ENCODE peak calls at places on chromosomes 2 and 18, in five cellular contexts. One of them, this sample, is unnamed.

GRCh38 chr2:64018715-64019082 is 529 bp downstream of the VPS54 start:
- DNase-seq in K562: peak; percentile 60
- DNase-seq in HepG2: no peak
- DNase-seq in HCT116: no peak
- DNase-seq in SK-N-SH: no peak
- DNase-seq in this sample: no peak

GRCh38 chr2:26702025-26702424 is 9.5 kb downstream of the KCNK3 start:
- DNase-seq in K562: no peak
- DNase-seq in SK-N-SH: peak; percentile 88
- DNase-seq in HepG2: no peak
- DNase-seq in HCT116: no peak
- DNase-seq in this sample: no peak

GRCh38 chr18:5296706-5297320 is 1.3 kb upstream of the ZBTB14 start:
- DNase-seq in HCT116: peak; percentile 55
- DNase-seq in HepG2: peak; percentile 43
- DNase-seq in SK-N-SH: peak; percentile 72
- DNase-seq in K562: peak; percentile 62
- DNase-seq in this sample: no peak

GRCh38 chr2:203685789-203686433 is 20.5 kb upstream of the CD28 start:
- DNase-seq in HepG2: no peak
- DNase-seq in HCT116: no peak
- DNase-seq in SK-N-SH: no peak
- DNase-seq in K562: no peak
- DNase-seq in this sample: no peak

GRCh38 chr2:239454507-239454906 is 53.7 kb upstream of the HDAC4 start:
- DNase-seq in HepG2: no peak
- DNase-seq in SK-N-SH: no peak
- DNase-seq in K562: no peak
- DNase-seq in HCT116: no peak
- DNase-seq in this sample: no peak

GRCh38 chr2:20551231-20551944 is 99.5 kb downstream of the HS1BP3 start:
- DNase-seq in HCT116: no peak
- DNase-seq in SK-N-SH: peak; percentile 80
- DNase-seq in HepG2: no peak
- DNase-seq in K562: no peak
- DNase-seq in this sample: no peak

GRCh38 chr2:111703759-111704158 is 180.2 kb downstream of the ANAPC1 start:
- DNase-seq in K562: no peak
- DNase-seq in HCT116: no peak
- DNase-seq in SK-N-SH: no peak
- DNase-seq in HepG2: no peak
- DNase-seq in this sample: no peak

GRCh38 chr2:74286725-74287124 is 56.5 kb downstream of the SLC4A5 start:
- DNase-seq in HepG2: no peak
- DNase-seq in K562: no peak
- DNase-seq in HCT116: no peak
- DNase-seq in SK-N-SH: no peak
- DNase-seq in this sample: no peak

GRCh38 chr2:20590704-20591515 is 60.0 kb downstream of the HS1BP3 start:
- DNase-seq in HepG2: no peak
- DNase-seq in HCT116: no peak
- DNase-seq in SK-N-SH: peak; percentile 57
- DNase-seq in K562: no peak
- DNase-seq in this sample: no peak

GRCh38 chr2:40346535-40347354 is 105.1 kb downstream of the SLC8A1 start:
- DNase-seq in K562: no peak
- DNase-seq in HepG2: no peak
- DNase-seq in HCT116: no peak
- DNase-seq in SK-N-SH: no peak
- DNase-seq in this sample: peak; percentile 5

GRCh38 chr18:76619342-76620315 is 124.6 kb upstream of the ZNF516 start:
- DNase-seq in HCT116: no peak
- DNase-seq in SK-N-SH: no peak
- DNase-seq in HepG2: no peak
- DNase-seq in K562: no peak
- DNase-seq in this sample: no peak

GRCh38 chr2:62570861-62571698 is 65.1 kb upstream of the TMEM17 start:
- DNase-seq in HCT116: no peak
- DNase-seq in K562: no peak
- DNase-seq in HepG2: no peak
- DNase-seq in SK-N-SH: no peak
- DNase-seq in this sample: no peak

GRCh38 chr18:79413426-79413825 is 17.7 kb downstream of the NFATC1 start:
- DNase-seq in HepG2: no peak
- DNase-seq in HCT116: no peak
- DNase-seq in SK-N-SH: no peak
- DNase-seq in K562: no peak
- DNase-seq in this sample: no peak

GRCh38 chr2:240602266-240603050 is 15.9 kb downstream of the CAPN10 start:
- DNase-seq in SK-N-SH: no peak
- DNase-seq in HCT116: no peak
- DNase-seq in K562: no peak
- DNase-seq in HepG2: no peak
- DNase-seq in this sample: no peak

GRCh38 chr2:101116348-101116747 is 34.8 kb downstream of the TBC1D8 start:
- DNase-seq in K562: no peak
- DNase-seq in HCT116: no peak
- DNase-seq in SK-N-SH: no peak
- DNase-seq in HepG2: no peak
- DNase-seq in this sample: no peak

GRCh38 chr2:143732076-143732475 is 602.9 kb downstream of the ARHGAP15 start:
- DNase-seq in HepG2: no peak
- DNase-seq in K562: no peak
- DNase-seq in HCT116: no peak
- DNase-seq in SK-N-SH: no peak
- DNase-seq in this sample: no peak

GRCh38 chr2:3563521-3563976 is 5.4 kb upstream of the RNASEH1 start:
- DNase-seq in HepG2: no peak
- DNase-seq in HCT116: no peak
- DNase-seq in SK-N-SH: no peak
- DNase-seq in K562: no peak
- DNase-seq in this sample: peak; percentile 62

GRCh38 chr18:35289293-35290069 is 548 bp downstream of the ZSCAN30 start:
- DNase-seq in SK-N-SH: peak; percentile 30
- DNase-seq in K562: peak; percentile 17
- DNase-seq in HCT116: no peak
- DNase-seq in HepG2: peak; percentile 4
- DNase-seq in this sample: no peak

GRCh38 chr2:37232131-37232933 is 874 bp downstream of the NDUFAF7 start:
- DNase-seq in K562: peak; percentile 15
- DNase-seq in HCT116: no peak
- DNase-seq in HepG2: peak; percentile 12
- DNase-seq in SK-N-SH: peak; percentile 64
- DNase-seq in this sample: no peak

GRCh38 chr2:44495544-44495943 is 133.8 kb downstream of the CAMKMT start:
- DNase-seq in HCT116: no peak
- DNase-seq in HepG2: no peak
- DNase-seq in SK-N-SH: no peak
- DNase-seq in K562: no peak
- DNase-seq in this sample: no peak

GRCh38 chr2:212538156-212539144 is at the start of gene ERBB4:
- DNase-seq in K562: no peak
- DNase-seq in HCT116: no peak
- DNase-seq in SK-N-SH: peak; percentile 51
- DNase-seq in HepG2: no peak
- DNase-seq in this sample: no peak

GRCh38 chr2:197869501-197870111 is 65.2 kb downstream of the PLCL1 start:
- DNase-seq in K562: no peak
- DNase-seq in HCT116: no peak
- DNase-seq in HepG2: no peak
- DNase-seq in SK-N-SH: peak; percentile 5
- DNase-seq in this sample: no peak

GRCh38 chr2:230537531-230537976 is 121.6 kb downstream of the SP100 start:
- DNase-seq in SK-N-SH: no peak
- DNase-seq in HCT116: no peak
- DNase-seq in K562: no peak
- DNase-seq in HepG2: no peak
- DNase-seq in this sample: peak; percentile 71

GRCh38 chr2:172098287-172098649 is 4.4 kb downstream of the DLX2 start:
- DNase-seq in K562: no peak
- DNase-seq in SK-N-SH: peak; percentile 16
- DNase-seq in HCT116: no peak
- DNase-seq in HepG2: no peak
- DNase-seq in this sample: no peak

DNA sequence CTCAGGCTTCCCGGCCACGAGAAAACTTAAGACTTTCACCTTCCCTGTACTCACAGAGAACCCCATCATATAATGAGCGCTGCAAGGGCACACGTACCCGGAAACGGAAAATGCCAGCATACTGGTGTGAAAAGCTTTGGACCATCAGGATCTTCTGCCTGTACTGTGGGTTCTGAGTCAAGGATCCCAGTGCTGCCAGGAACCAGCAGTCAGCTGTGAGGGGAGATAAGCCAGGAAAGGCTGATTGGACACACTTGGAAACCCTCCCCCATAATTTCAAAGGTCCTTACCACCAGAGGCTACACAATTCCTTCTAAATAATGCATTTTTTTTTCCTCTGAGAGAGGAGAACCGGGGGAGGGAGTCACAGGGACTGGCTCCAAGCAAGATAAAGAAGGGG is 31.4 kb downstream of the CAPN13 start:
- DNase-seq in K562: no peak
- DNase-seq in HepG2: no peak
- DNase-seq in HCT116: no peak
- DNase-seq in SK-N-SH: peak; percentile 52
- DNase-seq in this sample: no peak
- TF ChIP-seq ZBTB33 in K562: no peak
- TF ChIP-seq ZBTB33 in HepG2: no peak
- TF ChIP-seq ZBTB33 in HCT116: no peak
- TF ChIP-seq ZBTB33 in SK-N-SH: no peak
- TF ChIP-seq ZBTB33 in this sample: no peak

DNA sequence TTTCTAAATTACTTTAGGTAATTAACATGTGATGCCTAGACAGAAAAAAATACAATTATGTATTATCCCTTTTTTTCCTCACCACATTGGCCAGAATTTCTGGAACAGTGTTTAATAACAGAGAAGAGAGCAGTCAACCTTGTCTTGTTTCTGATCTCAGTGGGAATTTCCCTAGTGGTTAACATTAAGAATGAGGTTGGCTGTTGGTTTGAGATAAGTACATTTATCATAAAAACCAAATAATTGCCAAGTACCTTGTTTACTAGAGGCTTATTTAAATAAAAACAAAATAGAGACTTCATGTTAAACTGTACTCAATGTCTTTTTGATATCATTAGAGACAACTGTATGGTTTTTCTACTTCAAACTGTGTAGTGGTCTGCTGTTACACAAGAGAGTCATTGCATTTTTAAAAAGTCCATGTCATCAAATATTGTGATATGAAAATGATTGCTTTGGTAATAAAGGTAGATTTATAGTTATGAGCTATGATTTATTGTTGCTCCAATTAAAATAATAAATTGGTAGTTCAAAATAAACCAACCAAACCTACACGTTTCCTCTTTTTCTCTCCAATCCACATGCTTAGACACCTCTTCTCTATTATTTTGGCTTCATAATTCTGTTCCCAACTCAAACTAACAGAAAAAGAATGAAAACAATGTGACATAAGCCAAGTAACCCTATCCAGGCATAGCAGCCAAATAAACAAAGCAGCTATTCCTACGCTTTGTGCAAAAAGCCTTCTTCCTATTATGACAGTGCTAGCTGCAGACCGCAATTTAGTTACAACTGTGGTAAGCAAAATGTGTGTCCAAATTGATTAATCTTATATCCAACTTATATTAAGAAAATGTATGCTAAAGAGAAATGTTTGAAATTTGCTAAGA is 20.9 kb upstream of the TANK start:
- DNase-seq in K562: no peak
- DNase-seq in HepG2: no peak
- DNase-seq in HCT116: no peak
- DNase-seq in SK-N-SH: no peak
- DNase-seq in this sample: no peak
- H3K4me1 ChIP-seq in K562: no peaks in the 10 kb centered on the region
- H3K4me1 ChIP-seq in HepG2: peaks cover 21% of the 10 kb centered on the region
- H3K4me1 ChIP-seq in HCT116: peaks cover 40% of the 10 kb centered on the region
- H3K4me1 ChIP-seq in SK-N-SH: peaks cover 7% of the 10 kb centered on the region
- H3K4me1 ChIP-seq in this sample: no peaks in the 10 kb centered on the region

GRCh38 chr2:168740360-168740759 is 62.1 kb upstream of the NOSTRIN start:
- DNase-seq in K562: no peak
- DNase-seq in HCT116: no peak
- DNase-seq in SK-N-SH: no peak
- DNase-seq in HepG2: no peak
- DNase-seq in this sample: no peak
- TF ChIP-seq ZBTB33 in K562: no peak
- TF ChIP-seq ZBTB33 in HCT116: no peak
- TF ChIP-seq ZBTB33 in SK-N-SH: no peak
- TF ChIP-seq ZBTB33 in HepG2: no peak
- TF ChIP-seq ZBTB33 in this sample: no peak

DNA sequence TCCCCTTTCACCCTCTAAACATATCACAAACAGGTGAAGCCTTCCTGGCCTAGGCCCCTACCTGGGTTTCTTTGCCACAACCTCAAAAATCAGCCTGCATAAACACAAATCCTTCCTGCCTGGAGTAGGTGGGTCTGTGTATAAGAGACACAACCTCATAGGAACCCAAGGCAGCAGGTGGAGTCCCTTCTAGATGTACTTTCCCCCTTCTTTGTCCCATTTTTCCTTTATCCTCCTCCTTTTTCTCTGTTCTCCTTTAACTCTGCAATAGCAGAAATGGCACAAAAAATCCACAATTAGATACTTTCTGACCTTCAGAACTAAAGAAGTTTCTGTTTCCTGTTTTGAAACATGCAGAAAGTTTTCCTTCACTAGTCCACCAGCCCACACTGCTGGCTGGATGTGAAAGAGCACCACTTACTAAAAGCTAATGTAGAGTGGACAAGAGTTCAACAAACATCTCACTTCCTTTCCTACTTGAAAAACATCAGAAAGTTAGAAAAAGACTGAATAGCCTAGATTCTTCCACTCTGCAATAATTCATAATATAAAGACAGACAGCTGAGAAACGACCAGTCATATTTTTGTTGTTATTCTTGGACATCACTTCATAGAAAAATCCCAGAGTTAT is 11.2 kb downstream of the SLC40A1 start:
- DNase-seq in HCT116: no peak
- DNase-seq in K562: no peak
- DNase-seq in SK-N-SH: no peak
- DNase-seq in HepG2: no peak
- DNase-seq in this sample: no peak
- H3K4me1 ChIP-seq in HCT116: no peaks in the 10 kb centered on the region
- H3K4me1 ChIP-seq in K562: no peaks in the 10 kb centered on the region
- H3K4me1 ChIP-seq in SK-N-SH: no peaks in the 10 kb centered on the region
- H3K4me1 ChIP-seq in HepG2: peaks cover 33% of the 10 kb centered on the region
- H3K4me1 ChIP-seq in this sample: peaks cover 3% of the 10 kb centered on the region